ENCODE peak calls at places on chromosomes 4 and X, in seven cellular contexts. One of them, this sample, is unnamed.

GRCh38 chrX:25873196-25873595 is 264.9 kb upstream of the MAGEB18 start:
- DNase-seq in AG04450: no peak
- DNase-seq in fibroblast of mammary gland: peak; percentile 41
- DNase-seq in lower lobe of right lung: no peak
- DNase-seq in fibroblast of lung: peak; percentile 45
- DNase-seq in foreskin fibroblast: no peak
- DNase-seq in suprapubic skin: no peak
- DNase-seq in this sample: no peak

GRCh38 chr4:26692014-26692726 is 108.3 kb downstream of the TBC1D19 start:
- DNase-seq in AG04450: no peak
- DNase-seq in fibroblast of mammary gland: no peak
- DNase-seq in lower lobe of right lung: no peak
- DNase-seq in fibroblast of lung: no peak
- DNase-seq in foreskin fibroblast: peak; percentile 20
- DNase-seq in suprapubic skin: no peak
- DNase-seq in this sample: no peak

GRCh38 chrX:150032742-150033141 is 94.5 kb upstream of the EOLA2 start:
- DNase-seq in AG04450: no peak
- DNase-seq in fibroblast of mammary gland: peak; percentile 73
- DNase-seq in lower lobe of right lung: no peak
- DNase-seq in fibroblast of lung: peak; percentile 78
- DNase-seq in foreskin fibroblast: peak; percentile 62
- DNase-seq in suprapubic skin: no peak
- DNase-seq in this sample: peak; percentile 38

GRCh38 chrX:69616520-69617203 is 749 bp downstream of the EDA start:
- DNase-seq in AG04450: no peak
- DNase-seq in fibroblast of mammary gland: no peak
- DNase-seq in lower lobe of right lung: peak; percentile 41
- DNase-seq in fibroblast of lung: no peak
- DNase-seq in foreskin fibroblast: no peak
- DNase-seq in suprapubic skin: no peak
- DNase-seq in this sample: no peak

GRCh38 chrX:123626962-123627361 is 105.9 kb downstream of the THOC2 start:
- DNase-seq in AG04450: peak; percentile 2
- DNase-seq in fibroblast of mammary gland: peak; percentile 54
- DNase-seq in lower lobe of right lung: no peak
- DNase-seq in fibroblast of lung: no peak
- DNase-seq in foreskin fibroblast: peak; percentile 20
- DNase-seq in suprapubic skin: no peak
- DNase-seq in this sample: no peak

GRCh38 chr4:87853108-87853507 is 20.3 kb downstream of the MEPE start:
- DNase-seq in AG04450: no peak
- DNase-seq in fibroblast of mammary gland: peak; percentile 58
- DNase-seq in lower lobe of right lung: no peak
- DNase-seq in fibroblast of lung: peak; percentile 75
- DNase-seq in foreskin fibroblast: no peak
- DNase-seq in suprapubic skin: no peak
- DNase-seq in this sample: peak; percentile 25

GRCh38 chr4:87807402-87807801 is 8.0 kb downstream of the IBSP start:
- DNase-seq in AG04450: no peak
- DNase-seq in fibroblast of mammary gland: peak; percentile 51
- DNase-seq in lower lobe of right lung: no peak
- DNase-seq in fibroblast of lung: peak; percentile 46
- DNase-seq in foreskin fibroblast: no peak
- DNase-seq in suprapubic skin: no peak
- DNase-seq in this sample: peak; percentile 32

GRCh38 chrX:2705036-2705435 is 13.9 kb downstream of the CD99 start:
- DNase-seq in AG04450: no peak
- DNase-seq in fibroblast of mammary gland: peak; percentile 50
- DNase-seq in lower lobe of right lung: no peak
- DNase-seq in fibroblast of lung: peak; percentile 31
- DNase-seq in foreskin fibroblast: peak; percentile 62
- DNase-seq in suprapubic skin: no peak
- DNase-seq in this sample: no peak

GRCh38 chrX:111131572-111131971 is 35.6 kb downstream of the PAK3 start:
- DNase-seq in AG04450: no peak
- DNase-seq in fibroblast of mammary gland: peak; percentile 8
- DNase-seq in lower lobe of right lung: no peak
- DNase-seq in fibroblast of lung: peak; percentile 0
- DNase-seq in foreskin fibroblast: no peak
- DNase-seq in suprapubic skin: no peak
- DNase-seq in this sample: no peak

GRCh38 chr4:19982556-19982955 is 269.1 kb upstream of the SLIT2 start:
- DNase-seq in AG04450: no peak
- DNase-seq in fibroblast of mammary gland: peak; percentile 75
- DNase-seq in lower lobe of right lung: no peak
- DNase-seq in fibroblast of lung: peak; percentile 72
- DNase-seq in foreskin fibroblast: peak; percentile 75
- DNase-seq in suprapubic skin: no peak
- DNase-seq in this sample: peak; percentile 21

GRCh38 chrX:41449615-41450014 is 2.5 kb downstream of the NYX start:
- DNase-seq in AG04450: no peak
- DNase-seq in fibroblast of mammary gland: peak; percentile 72
- DNase-seq in lower lobe of right lung: no peak
- DNase-seq in fibroblast of lung: peak; percentile 38
- DNase-seq in foreskin fibroblast: peak; percentile 50
- DNase-seq in suprapubic skin: no peak
- DNase-seq in this sample: no peak

GRCh38 chr4:119029847-119030535 is 105.6 kb upstream of the MYOZ2 start:
- DNase-seq in AG04450: no peak
- DNase-seq in fibroblast of mammary gland: no peak
- DNase-seq in lower lobe of right lung: no peak
- DNase-seq in fibroblast of lung: no peak
- DNase-seq in foreskin fibroblast: no peak
- DNase-seq in suprapubic skin: no peak
- DNase-seq in this sample: no peak
- H3K4me3 ChIP-seq in AG04450: no peak overlapping the region
- H3K4me3 ChIP-seq in fibroblast of mammary gland: no peak overlapping the region
- H3K4me3 ChIP-seq in lower lobe of right lung: no peak overlapping the region
- H3K4me3 ChIP-seq in fibroblast of lung: no peak overlapping the region
- H3K4me3 ChIP-seq in foreskin fibroblast: no peak overlapping the region
- H3K4me3 ChIP-seq in suprapubic skin: peak overlapping the region; percentile 13
- H3K4me3 ChIP-seq in this sample: no peak overlapping the region

DNA sequence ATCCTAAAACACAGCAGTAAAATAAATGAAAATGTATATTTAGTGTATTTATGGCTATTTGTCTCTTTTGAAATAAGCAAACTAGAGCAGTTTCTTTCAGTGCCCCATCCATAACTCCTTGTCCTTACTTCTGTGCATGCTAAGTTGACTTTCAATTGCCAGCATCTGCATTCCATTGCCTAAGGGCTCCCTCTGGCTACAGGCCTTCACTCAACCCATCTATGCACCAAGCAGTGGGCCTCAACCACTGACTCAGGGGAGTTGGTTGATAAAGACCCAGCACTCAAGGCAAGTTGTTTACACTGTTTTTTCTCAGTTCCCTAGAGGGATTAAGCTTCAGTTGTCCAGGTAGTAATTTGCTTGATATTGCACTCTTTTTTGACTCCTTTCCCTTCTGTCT is 265.7 kb downstream of the IQCM start:
- DNase-seq in AG04450: no peak
- DNase-seq in fibroblast of mammary gland: peak; percentile 11
- DNase-seq in lower lobe of right lung: no peak
- DNase-seq in fibroblast of lung: peak; percentile 15
- DNase-seq in foreskin fibroblast: no peak
- DNase-seq in suprapubic skin: no peak
- DNase-seq in this sample: no peak
- TF ChIP-seq CTCF in AG04450: no peak
- TF ChIP-seq CTCF in fibroblast of mammary gland: peak; percentile 23
- TF ChIP-seq CTCF in lower lobe of right lung: no peak
- TF ChIP-seq CTCF in fibroblast of lung: no peak
- TF ChIP-seq CTCF in foreskin fibroblast: no peak
- TF ChIP-seq CTCF in suprapubic skin: no peak
- TF ChIP-seq CTCF in this sample: no peak

GRCh38 chr4:71322425-71322824 is 16.4 kb upstream of the SLC4A4 start:
- DNase-seq in AG04450: no peak
- DNase-seq in fibroblast of mammary gland: no peak
- DNase-seq in lower lobe of right lung: no peak
- DNase-seq in fibroblast of lung: no peak
- DNase-seq in foreskin fibroblast: no peak
- DNase-seq in suprapubic skin: no peak
- DNase-seq in this sample: no peak
- H3K4me3 ChIP-seq in AG04450: no peak overlapping the region
- H3K4me3 ChIP-seq in fibroblast of mammary gland: no peak overlapping the region
- H3K4me3 ChIP-seq in lower lobe of right lung: no peak overlapping the region
- H3K4me3 ChIP-seq in fibroblast of lung: no peak overlapping the region
- H3K4me3 ChIP-seq in foreskin fibroblast: no peak overlapping the region
- H3K4me3 ChIP-seq in suprapubic skin: no peak overlapping the region
- H3K4me3 ChIP-seq in this sample: no peak overlapping the region

DNA sequence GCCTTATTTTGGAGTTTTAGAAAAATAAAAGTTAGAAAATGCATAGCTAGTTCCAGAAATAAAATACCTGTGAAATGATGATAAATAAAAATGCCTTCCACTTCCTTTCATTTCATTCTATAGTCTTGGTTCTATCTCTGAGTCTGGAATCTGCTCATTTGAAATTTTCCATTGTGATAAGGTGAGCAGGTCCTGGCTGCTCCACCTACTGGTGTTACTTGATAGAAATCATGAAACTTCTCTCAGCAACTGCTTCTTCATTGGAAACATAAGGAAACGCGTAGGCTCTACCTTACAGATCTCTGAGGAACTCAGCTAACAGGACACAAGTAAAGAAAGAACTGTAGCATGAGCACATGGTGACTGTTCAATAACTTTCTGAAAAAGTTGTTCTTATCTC is 141.8 kb downstream of the DCHS2 start:
- DNase-seq in AG04450: no peak
- DNase-seq in fibroblast of mammary gland: no peak
- DNase-seq in lower lobe of right lung: no peak
- DNase-seq in fibroblast of lung: peak; percentile 5
- DNase-seq in foreskin fibroblast: no peak
- DNase-seq in suprapubic skin: no peak
- DNase-seq in this sample: no peak
- TF ChIP-seq CTCF in AG04450: peak; percentile 39
- TF ChIP-seq CTCF in fibroblast of mammary gland: peak; percentile 57
- TF ChIP-seq CTCF in lower lobe of right lung: peak; percentile 11
- TF ChIP-seq CTCF in fibroblast of lung: peak; percentile 30
- TF ChIP-seq CTCF in foreskin fibroblast: peak; percentile 28
- TF ChIP-seq CTCF in suprapubic skin: no peak
- TF ChIP-seq CTCF in this sample: peak; percentile 37

GRCh38 chrX:40063555-40063954 is 34.2 kb downstream of the BCOR start:
- DNase-seq in AG04450: no peak
- DNase-seq in fibroblast of mammary gland: no peak
- DNase-seq in lower lobe of right lung: no peak
- DNase-seq in fibroblast of lung: no peak
- DNase-seq in foreskin fibroblast: no peak
- DNase-seq in suprapubic skin: no peak
- DNase-seq in this sample: no peak

GRCh38 chrX:40061005-40061404 is 36.8 kb downstream of the BCOR start:
- DNase-seq in AG04450: no peak
- DNase-seq in fibroblast of mammary gland: no peak
- DNase-seq in lower lobe of right lung: no peak
- DNase-seq in fibroblast of lung: no peak
- DNase-seq in foreskin fibroblast: no peak
- DNase-seq in suprapubic skin: no peak
- DNase-seq in this sample: no peak

GRCh38 chrX:40062525-40063193 is 35.1 kb downstream of the BCOR start:
- DNase-seq in AG04450: no peak
- DNase-seq in fibroblast of mammary gland: no peak
- DNase-seq in lower lobe of right lung: no peak
- DNase-seq in fibroblast of lung: peak; percentile 37
- DNase-seq in foreskin fibroblast: no peak
- DNase-seq in suprapubic skin: no peak
- DNase-seq in this sample: no peak

GRCh38 chrX:40060356-40060845 is 37.4 kb downstream of the BCOR start:
- DNase-seq in AG04450: no peak
- DNase-seq in fibroblast of mammary gland: no peak
- DNase-seq in lower lobe of right lung: no peak
- DNase-seq in fibroblast of lung: no peak
- DNase-seq in foreskin fibroblast: no peak
- DNase-seq in suprapubic skin: no peak
- DNase-seq in this sample: no peak

GRCh38 chrX:40061871-40062524 is 35.8 kb downstream of the BCOR start:
- DNase-seq in AG04450: no peak
- DNase-seq in fibroblast of mammary gland: no peak
- DNase-seq in lower lobe of right lung: no peak
- DNase-seq in fibroblast of lung: no peak
- DNase-seq in foreskin fibroblast: no peak
- DNase-seq in suprapubic skin: no peak
- DNase-seq in this sample: no peak
- H3K4me3 ChIP-seq in AG04450: no peak overlapping the region
- H3K4me3 ChIP-seq in fibroblast of mammary gland: no peak overlapping the region
- H3K4me3 ChIP-seq in lower lobe of right lung: no peak overlapping the region
- H3K4me3 ChIP-seq in fibroblast of lung: no peak overlapping the region
- H3K4me3 ChIP-seq in foreskin fibroblast: no peak overlapping the region
- H3K4me3 ChIP-seq in suprapubic skin: no peak overlapping the region
- H3K4me3 ChIP-seq in this sample: no peak overlapping the region

GRCh38 chr4:77415689-77416088 is 189.9 kb upstream of the CXCL13 start:
- DNase-seq in AG04450: no peak
- DNase-seq in fibroblast of mammary gland: no peak
- DNase-seq in lower lobe of right lung: no peak
- DNase-seq in fibroblast of lung: no peak
- DNase-seq in foreskin fibroblast: no peak
- DNase-seq in suprapubic skin: no peak
- DNase-seq in this sample: no peak

DNA sequence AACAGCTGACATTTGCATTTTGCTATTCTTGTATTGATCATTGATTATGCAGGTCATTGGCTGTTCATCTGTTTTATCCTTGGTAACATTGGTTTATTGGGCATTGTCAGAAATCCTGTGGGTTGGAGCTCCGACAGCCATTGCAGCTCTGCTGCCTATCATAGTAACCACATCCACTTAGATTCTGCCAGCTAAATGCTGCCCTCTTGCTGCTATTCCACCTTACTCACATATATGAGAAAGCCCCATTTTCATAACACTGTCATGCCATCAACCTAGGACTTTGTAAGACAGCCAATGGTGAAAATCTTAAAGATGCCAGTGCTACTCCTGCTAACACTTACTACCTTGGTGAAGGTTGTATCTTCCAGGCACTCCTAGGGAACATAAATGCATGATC is 187.3 kb upstream of the CXCL13 start:
- DNase-seq in AG04450: no peak
- DNase-seq in fibroblast of mammary gland: peak; percentile 8
- DNase-seq in lower lobe of right lung: no peak
- DNase-seq in fibroblast of lung: no peak
- DNase-seq in foreskin fibroblast: no peak
- DNase-seq in suprapubic skin: no peak
- DNase-seq in this sample: no peak
- TF ChIP-seq CTCF in AG04450: peak; percentile 19
- TF ChIP-seq CTCF in fibroblast of mammary gland: peak; percentile 27
- TF ChIP-seq CTCF in lower lobe of right lung: no peak
- TF ChIP-seq CTCF in fibroblast of lung: no peak
- TF ChIP-seq CTCF in foreskin fibroblast: no peak
- TF ChIP-seq CTCF in suprapubic skin: no peak
- TF ChIP-seq CTCF in this sample: peak; percentile 20

This sample was measured in AG09309.